ENCODE peak calls at places on chromosomes 13 and 19, in six cellular contexts. W is sigmoid colon; P is stimulated activated CD8-positive, alpha-beta memory T cell treated with anti-CD3 and anti-CD28 coated beads, Interleukin-15, amount 100 ng/mL, for 24 hours; E is AG08395; C is NCI-H2081; L is Calu3. F is an unnamed sample.

GRCh38 chr13:80955487-80955886 is 614.6 kb upstream of the SPRY2 start:
- DNase-seq in P (no peak), W (no peak), E (no peak), L (no peak), C (no peak), F (no peak)

GRCh38 chr13:35930665-35931631 is 200.2 kb downstream of the DCLK1 start:
- DNase-seq in C (no peak), E (no peak), P (no peak), L (no peak), W (no peak), F (no peak)

GRCh38 chr13:38045278-38046048 is 175.9 kb upstream of the TRPC4 start:
- DNase-seq in L (peak), W (no peak), P (no peak), E (peak), C (peak), F (peak)

GRCh38 chr13:42894765-42895181 is 97.3 kb downstream of the EPSTI1 start:
- DNase-seq in P (no peak), W (no peak), E (peak), L (no peak), C (peak), F (peak)

GRCh38 chr19:46404039-46404883 is 9.1 kb downstream of the CCDC8 start:
- DNase-seq in C (no peak), W (peak), P (no peak), L (peak), E (peak), F (peak)

GRCh38 chr19:11387154-11388034 is 3.3 kb upstream of the EPOR start:
- DNase-seq in E (no peak), L (no peak), P (no peak), C (peak), W (no peak), F (no peak)

GRCh38 chr19:15291089-15291488 is 41.2 kb downstream of the BRD4 start:
- DNase-seq in L (no peak), E (peak), W (no peak), C (no peak), P (no peak), F (peak)

GRCh38 chr13:68369739-68370138 is 1139.6 kb upstream of the PCDH9 start:
- DNase-seq in L (no peak), W (no peak), P (no peak), C (no peak), E (no peak), F (no peak)

F was measured in GM23248.